ENCODE peak calls at places on chromosomes 1 and 21, in nine cellular contexts. One of them, this sample, is unnamed.

GRCh38 chr1:92504751-92505692 is 18.3 kb upstream of the GFI1 start:
- DNase-seq in kidney: no peak
- DNase-seq in neural progenitor cell: no peak
- DNase-seq in NCI-H1105 treated with DMSO at 0.1 percent for 48 hours: no peak
- DNase-seq in AG08396: no peak
- DNase-seq in ureter: no peak
- DNase-seq in IMR-90: no peak
- DNase-seq in fibroblast of the aortic adventitia: no peak
- DNase-seq in DMS153: no peak
- DNase-seq in this sample: peak

GRCh38 chr1:75097686-75098085 is 36.5 kb upstream of the LHX8 start:
- DNase-seq in kidney: no peak
- DNase-seq in neural progenitor cell: no peak
- DNase-seq in NCI-H1105 treated with DMSO at 0.1 percent for 48 hours: peak
- DNase-seq in AG08396: no peak
- DNase-seq in ureter: no peak
- DNase-seq in IMR-90: no peak
- DNase-seq in fibroblast of the aortic adventitia: peak
- DNase-seq in DMS153: no peak
- DNase-seq in this sample: no peak

GRCh38 chr1:25063591-25064416 is 133.7 kb upstream of the RUNX3 start:
- DNase-seq in kidney: peak
- DNase-seq in neural progenitor cell: no peak
- DNase-seq in NCI-H1105 treated with DMSO at 0.1 percent for 48 hours: no peak
- DNase-seq in AG08396: no peak
- DNase-seq in ureter: no peak
- DNase-seq in IMR-90: no peak
- DNase-seq in fibroblast of the aortic adventitia: no peak
- DNase-seq in DMS153: no peak
- DNase-seq in this sample: peak

GRCh38 chr21:31371715-31372114 is 27.7 kb upstream of the TIAM1 start:
- DNase-seq in kidney: no peak
- DNase-seq in neural progenitor cell: no peak
- DNase-seq in NCI-H1105 treated with DMSO at 0.1 percent for 48 hours: no peak
- DNase-seq in AG08396: no peak
- DNase-seq in ureter: no peak
- DNase-seq in IMR-90: no peak
- DNase-seq in fibroblast of the aortic adventitia: no peak
- DNase-seq in DMS153: no peak
- DNase-seq in this sample: no peak

GRCh38 chr1:10074855-10075418 is 42.2 kb downstream of the UBE4B start:
- DNase-seq in kidney: no peak
- DNase-seq in neural progenitor cell: no peak
- DNase-seq in NCI-H1105 treated with DMSO at 0.1 percent for 48 hours: no peak
- DNase-seq in AG08396: no peak
- DNase-seq in ureter: no peak
- DNase-seq in IMR-90: peak
- DNase-seq in fibroblast of the aortic adventitia: peak
- DNase-seq in DMS153: no peak
- DNase-seq in this sample: peak

GRCh38 chr1:160117709-160118183 is 2.2 kb downstream of the ATP1A2 start:
- DNase-seq in kidney: no peak
- DNase-seq in neural progenitor cell: peak
- DNase-seq in NCI-H1105 treated with DMSO at 0.1 percent for 48 hours: no peak
- DNase-seq in AG08396: peak
- DNase-seq in ureter: peak
- DNase-seq in IMR-90: peak
- DNase-seq in fibroblast of the aortic adventitia: peak
- DNase-seq in DMS153: no peak
- DNase-seq in this sample: peak

GRCh38 chr1:195617157-195617556 is 991.1 kb downstream of the KCNT2 start:
- DNase-seq in kidney: no peak
- DNase-seq in neural progenitor cell: no peak
- DNase-seq in NCI-H1105 treated with DMSO at 0.1 percent for 48 hours: no peak
- DNase-seq in AG08396: no peak
- DNase-seq in ureter: no peak
- DNase-seq in IMR-90: no peak
- DNase-seq in fibroblast of the aortic adventitia: no peak
- DNase-seq in DMS153: no peak
- DNase-seq in this sample: no peak

GRCh38 chr1:180291004-180291403 is 60.9 kb downstream of the LHX4 start:
- DNase-seq in kidney: no peak
- DNase-seq in neural progenitor cell: no peak
- DNase-seq in NCI-H1105 treated with DMSO at 0.1 percent for 48 hours: no peak
- DNase-seq in AG08396: no peak
- DNase-seq in ureter: no peak
- DNase-seq in IMR-90: peak
- DNase-seq in fibroblast of the aortic adventitia: peak
- DNase-seq in DMS153: no peak
- DNase-seq in this sample: peak

GRCh38 chr1:19287436-19288185 is 959 bp downstream of the AKR7A3 start:
- DNase-seq in kidney: no peak
- DNase-seq in neural progenitor cell: no peak
- DNase-seq in NCI-H1105 treated with DMSO at 0.1 percent for 48 hours: no peak
- DNase-seq in AG08396: no peak
- DNase-seq in ureter: no peak
- DNase-seq in IMR-90: no peak
- DNase-seq in fibroblast of the aortic adventitia: no peak
- DNase-seq in DMS153: no peak
- DNase-seq in this sample: no peak

GRCh38 chr1:220787069-220787614 is 429 bp downstream of the MTARC1 start:
- DNase-seq in kidney: peak
- DNase-seq in neural progenitor cell: no peak
- DNase-seq in NCI-H1105 treated with DMSO at 0.1 percent for 48 hours: peak
- DNase-seq in AG08396: no peak
- DNase-seq in ureter: no peak
- DNase-seq in IMR-90: no peak
- DNase-seq in fibroblast of the aortic adventitia: no peak
- DNase-seq in DMS153: peak
- DNase-seq in this sample: no peak

GRCh38 chr1:44636711-44637589 is 37.3 kb downstream of the TMEM53 start:
- DNase-seq in kidney: no peak
- DNase-seq in neural progenitor cell: no peak
- DNase-seq in NCI-H1105 treated with DMSO at 0.1 percent for 48 hours: peak
- DNase-seq in AG08396: no peak
- DNase-seq in ureter: no peak
- DNase-seq in IMR-90: peak
- DNase-seq in fibroblast of the aortic adventitia: no peak
- DNase-seq in DMS153: peak
- DNase-seq in this sample: peak

GRCh38 chr1:30586671-30587070 is 136.7 kb downstream of the MATN1 start:
- DNase-seq in kidney: peak
- DNase-seq in neural progenitor cell: no peak
- DNase-seq in NCI-H1105 treated with DMSO at 0.1 percent for 48 hours: no peak
- DNase-seq in AG08396: no peak
- DNase-seq in ureter: no peak
- DNase-seq in IMR-90: no peak
- DNase-seq in fibroblast of the aortic adventitia: no peak
- DNase-seq in DMS153: no peak
- DNase-seq in this sample: no peak

GRCh38 chr1:56187410-56187809 is 392.0 kb downstream of the PLPP3 start:
- DNase-seq in kidney: no peak
- DNase-seq in neural progenitor cell: no peak
- DNase-seq in NCI-H1105 treated with DMSO at 0.1 percent for 48 hours: no peak
- DNase-seq in AG08396: no peak
- DNase-seq in ureter: no peak
- DNase-seq in IMR-90: no peak
- DNase-seq in fibroblast of the aortic adventitia: no peak
- DNase-seq in DMS153: no peak
- DNase-seq in this sample: no peak